ENCODE peak calls at places on chromosome 3, in nine cellular contexts. X is endodermal cell, S is tibial nerve, Z is HCT116, M is cardiac muscle cell, R is left ventricle myocardium inferior, J is dorsolateral prefrontal cortex, I is PC-3, O is K562. Q is an unnamed sample.

GRCh38 chr3:105385179-105385578 is 18.5 kb downstream of the ALCAM start:
- DNase-seq in X (no peak), S (no peak), Z (no peak), M (no peak), R (no peak), J (no peak), I (no peak), O (no peak), Q (no peak)

GRCh38 chr3:112086857-112087524 is 802 bp downstream of the C3orf52 start:
- DNase-seq in X (peak), S (no peak), Z (peak), M (peak), R (no peak), J (no peak), I (peak), O (no peak), Q (no peak)

GRCh38 chr3:94063497-94064119 is 747 bp downstream of the NSUN3 start:
- DNase-seq in X (no peak), S (no peak), Z (no peak), M (no peak), R (no peak), J (no peak), I (no peak), O (peak), Q (no peak)

GRCh38 chr3:123244128-123244527 is 42.4 kb downstream of the SEC22A start:
- DNase-seq in X (no peak), S (no peak), Z (no peak), M (no peak), R (no peak), J (no peak), I (no peak), O (peak), Q (no peak)

GRCh38 chr3:58474348-58474911 is 17.5 kb upstream of the KCTD6 start:
- DNase-seq in X (no peak), S (no peak), Z (no peak), M (no peak), R (no peak), J (no peak), I (no peak), O (no peak), Q (no peak)

GRCh38 chr3:64209866-64210609 is 15.2 kb downstream of the PRICKLE2 start:
- DNase-seq in X (no peak), S (peak), Z (no peak), M (peak), R (peak), J (peak), I (no peak), O (no peak), Q (peak)

GRCh38 chr3:22609139-22609538 is 594.0 kb upstream of the UBE2E2 start:
- DNase-seq in X (no peak), S (no peak), Z (no peak), M (no peak), R (no peak), J (no peak), I (peak), O (no peak), Q (no peak)

GRCh38 chr3:78751266-78751665 is 1016.5 kb downstream of the ROBO1 start:
- DNase-seq in X (no peak), S (no peak), Z (no peak), M (no peak), R (no peak), J (no peak), I (peak), O (no peak), Q (no peak)

GRCh38 chr3:156211583-156211982 is 91.2 kb downstream of the KCNAB1 start:
- DNase-seq in X (no peak), S (no peak), Z (no peak), M (peak), R (no peak), J (no peak), I (peak), O (no peak), Q (no peak)

GRCh38 chr3:55343486-55344357 is 143.4 kb downstream of the WNT5A start:
- DNase-seq in X (peak), S (no peak), Z (no peak), M (no peak), R (no peak), J (no peak), I (no peak), O (no peak), Q (no peak)

GRCh38 chr3:66196633-66197032 is 24.2 kb upstream of the SLC25A26 start:
- DNase-seq in X (no peak), S (no peak), Z (no peak), M (no peak), R (no peak), J (no peak), I (peak), O (no peak), Q (no peak)

GRCh38 chr3:139677341-139678155 is at the start of gene NMNAT3:
- DNase-seq in X (peak), S (peak), Z (peak), M (peak), R (peak), J (peak), I (peak), O (peak), Q (peak)

GRCh38 chr3:121786485-121786884 is 36.9 kb upstream of the GOLGB1 start:
- DNase-seq in X (no peak), S (no peak), Z (no peak), M (peak), R (no peak), J (no peak), I (no peak), O (no peak), Q (no peak)

GRCh38 chr3:112170046-112170445 is 37.0 kb upstream of the GCSAM start:
- DNase-seq in X (no peak), S (no peak), Z (no peak), M (no peak), R (no peak), J (no peak), I (no peak), O (no peak), Q (no peak)

GRCh38 chr3:172512363-172512762 is 10.9 kb downstream of the TNFSF10 start:
- DNase-seq in X (no peak), S (no peak), Z (no peak), M (peak), R (peak), J (peak), I (no peak), O (peak), Q (peak)

GRCh38 chr3:153182491-153182890 is 20.5 kb downstream of the RAP2B start:
- DNase-seq in X (no peak), S (no peak), Z (no peak), M (no peak), R (no peak), J (no peak), I (no peak), O (no peak), Q (no peak)

GRCh38 chr3:144033863-144034262 is 62.2 kb downstream of the DIPK2A start:
- DNase-seq in X (no peak), S (no peak), Z (no peak), M (no peak), R (no peak), J (no peak), I (no peak), O (no peak), Q (no peak)

GRCh38 chr3:128487813-128488635 is 5.0 kb downstream of the GATA2 start:
- DNase-seq in X (peak), S (no peak), Z (peak), M (peak), R (peak), J (peak), I (peak), O (peak), Q (peak)

GRCh38 chr3:134392336-134392983 is 18.2 kb upstream of the AMOTL2 start:
- DNase-seq in X (no peak), S (no peak), Z (no peak), M (peak), R (no peak), J (no peak), I (no peak), O (no peak), Q (peak)

GRCh38 chr3:4985330-4986174 is 6.3 kb downstream of the BHLHE40 start:
- DNase-seq in X (peak), S (no peak), Z (peak), M (peak), R (no peak), J (no peak), I (peak), O (peak), Q (no peak)

GRCh38 chr3:154758109-154758868 is 321.8 kb upstream of the MME start:
- DNase-seq in X (no peak), S (no peak), Z (no peak), M (peak), R (no peak), J (no peak), I (peak), O (peak), Q (no peak)

GRCh38 chr3:194806991-194807685 is 121.5 kb downstream of the FAM43A start:
- DNase-seq in X (peak), S (no peak), Z (no peak), M (peak), R (no peak), J (no peak), I (no peak), O (no peak), Q (no peak)

GRCh38 chr3:131602011-131602779 is 99.4 kb upstream of the MRPL3 start:
- DNase-seq in X (peak), S (no peak), Z (no peak), M (no peak), R (no peak), J (no peak), I (no peak), O (peak), Q (no peak)

GRCh38 chr3:124057453-124057852 is 65.5 kb upstream of the ROPN1 start:
- DNase-seq in X (peak), S (no peak), Z (no peak), M (no peak), R (peak), J (no peak), I (no peak), O (no peak), Q (peak)

GRCh38 chr3:153038779-153039178 is 123.2 kb upstream of the RAP2B start:
- DNase-seq in X (no peak), S (no peak), Z (no peak), M (no peak), R (no peak), J (no peak), I (peak), O (peak), Q (no peak)

GRCh38 chr3:154304936-154305335 is 19.4 kb downstream of the DHX36 start:
- DNase-seq in X (no peak), S (no peak), Z (no peak), M (no peak), R (no peak), J (no peak), I (no peak), O (no peak), Q (no peak)

GRCh38 chr3:64561503-64561810 is 126.3 kb downstream of the ADAMTS9 start:
- DNase-seq in X (no peak), S (no peak), Z (no peak), M (no peak), R (no peak), J (no peak), I (no peak), O (no peak), Q (no peak)

GRCh38 chr3:139260041-139260486 is 83.8 kb upstream of the MRPS22 start:
- DNase-seq in X (no peak), S (no peak), Z (no peak), M (no peak), R (no peak), J (no peak), I (no peak), O (no peak), Q (peak)

GRCh38 chr3:8147726-8148125 is 353.9 kb upstream of the LMCD1 start:
- DNase-seq in X (no peak), S (no peak), Z (no peak), M (no peak), R (no peak), J (no peak), I (no peak), O (no peak), Q (no peak)

GRCh38 chr3:48989796-48990635 is at the start of gene P4HTM:
- DNase-seq in X (peak), S (peak), Z (peak), M (peak), R (peak), J (peak), I (peak), O (peak), Q (peak)

GRCh38 chr3:86948840-86949239 is 42.1 kb downstream of the VGLL3 start:
- DNase-seq in X (no peak), S (no peak), Z (no peak), M (peak), R (no peak), J (no peak), I (peak), O (no peak), Q (no peak)

GRCh38 chr3:13022348-13023250 is 50.6 kb downstream of the IQSEC1 start:
- DNase-seq in X (peak), S (peak), Z (no peak), M (peak), R (peak), J (peak), I (peak), O (peak), Q (peak)

GRCh38 chr3:190193210-190193609 is 72.5 kb upstream of the P3H2 start:
- DNase-seq in X (no peak), S (no peak), Z (no peak), M (no peak), R (no peak), J (no peak), I (no peak), O (no peak), Q (no peak)

GRCh38 chr3:143628971-143629370 is 219.3 kb downstream of the SLC9A9 start:
- DNase-seq in X (no peak), S (no peak), Z (no peak), M (no peak), R (no peak), J (no peak), I (no peak), O (no peak), Q (no peak)

GRCh38 chr3:30331519-30331918 is 274.9 kb upstream of the TGFBR2 start:
- DNase-seq in X (no peak), S (no peak), Z (no peak), M (no peak), R (no peak), J (no peak), I (no peak), O (no peak), Q (no peak)

GRCh38 chr3:30333143-30333542 is 273.3 kb upstream of the TGFBR2 start:
- DNase-seq in X (no peak), S (no peak), Z (no peak), M (no peak), R (no peak), J (no peak), I (no peak), O (no peak), Q (no peak)

GRCh38 chr3:30332196-30333021 is 274.0 kb upstream of the TGFBR2 start:
- DNase-seq in X (no peak), S (no peak), Z (no peak), M (no peak), R (no peak), J (no peak), I (no peak), O (no peak), Q (no peak)

DNA sequence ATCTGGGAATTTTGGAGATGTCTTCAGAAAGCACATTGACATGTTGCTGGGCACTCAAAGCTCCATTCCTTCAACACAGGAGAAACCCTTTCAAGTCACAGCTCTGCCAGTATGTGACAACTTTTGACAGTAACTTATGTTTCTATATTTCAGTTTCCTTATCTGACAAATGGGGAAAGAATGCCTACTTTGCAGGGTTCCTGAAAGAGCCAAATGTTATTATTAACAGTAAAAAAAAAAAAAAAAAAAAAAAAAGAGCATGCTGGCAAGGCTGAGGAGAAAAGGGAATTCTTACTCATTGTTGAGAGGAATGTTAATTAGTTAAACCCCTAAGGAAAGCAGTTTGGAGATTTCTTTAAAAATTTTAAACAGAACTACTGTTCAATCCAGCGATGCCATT is 272.5 kb upstream of the TGFBR2 start:
- DNase-seq in X (no peak), S (no peak), Z (no peak), M (no peak), R (no peak), J (no peak), I (no peak), O (no peak), Q (no peak)
- H3K4me3 ChIP-seq in X (no peak), S (no peak), Z (no peak), M (no peak), R (no peak), J (no peak), I (no peak), O (no peak), Q (no peak)

DNA sequence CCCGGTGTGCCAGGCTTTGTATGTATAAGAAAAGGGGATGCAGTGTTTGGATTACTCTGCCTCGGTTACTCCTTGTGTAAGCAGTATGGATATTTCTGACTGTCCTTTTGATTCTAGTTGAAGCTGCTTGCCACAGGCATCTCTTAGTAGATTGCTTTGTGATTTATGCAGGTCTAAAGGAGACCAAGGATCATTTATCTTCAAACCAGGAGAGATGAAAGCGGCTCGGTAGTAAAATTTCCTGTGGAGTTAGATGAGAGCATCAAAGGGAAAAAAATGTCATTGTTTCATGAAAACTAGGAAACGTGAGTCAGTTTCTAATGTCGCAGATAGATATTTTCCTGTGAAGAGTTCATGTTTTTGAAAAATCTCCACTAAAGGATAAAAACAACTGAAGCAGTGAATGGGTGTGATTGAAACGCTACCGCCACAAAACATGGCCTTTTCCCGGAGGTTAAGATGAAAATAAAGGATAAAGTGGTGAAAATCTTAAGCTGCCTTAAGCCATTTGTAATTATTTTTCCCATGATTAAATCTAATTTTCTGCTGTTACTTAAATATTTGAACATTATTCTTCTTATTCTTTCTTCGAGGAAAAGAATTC is 254.1 kb upstream of the TBL1XR1 start:
- DNase-seq in X (no peak), S (no peak), Z (no peak), M (peak), R (no peak), J (no peak), I (no peak), O (no peak), Q (no peak)
- TF ChIP-seq CTCF in X (no peak), S (no peak), Z (no peak), M (no peak), R (no peak), J (no peak), I (no peak), O (no peak), Q (no peak)

GRCh38 chr3:14320221-14320620 is 82.2 kb upstream of the SLC6A6 start:
- DNase-seq in X (no peak), S (no peak), Z (no peak), M (no peak), R (no peak), J (no peak), I (no peak), O (no peak), Q (no peak)
- H3K27ac ChIP-seq in X (no peak), S (no peak), Z (peak), M (no peak), R (no peak), J (no peak), I (no peak), O (no peak), Q (no peak)

GRCh38 chr3:71724171-71724453 is 1.1 kb downstream of the EIF4E3 start:
- DNase-seq in X (no peak), S (no peak), Z (no peak), M (no peak), R (no peak), J (no peak), I (no peak), O (no peak), Q (no peak)
- H3K4me3 ChIP-seq in X (peak), S (peak), Z (peak), M (peak), R (peak), J (peak), I (peak), O (no peak), Q (peak)